ENCODE peak calls at places on chromosomes 2 and 18, in seven cellular contexts. Q, J, W, M, L, C and V are unnamed samples.

GRCh38 chr2:237306083-237306786 is 107.7 kb downstream of the COL6A3 start:
- DNase-seq in Q (no peak), J (no peak), W (peak), M (peak), L (no peak), C (peak), V (no peak)

GRCh38 chr2:217942731-217943335 is 60.0 kb downstream of the TNS1 start:
- DNase-seq in Q (no peak), J (peak), W (no peak), M (no peak), L (peak), C (no peak), V (no peak)

GRCh38 chr2:73415906-73416305 is 30.3 kb downstream of the ALMS1 start:
- DNase-seq in Q (no peak), J (no peak), W (no peak), M (peak), L (no peak), C (peak), V (no peak)

GRCh38 chr18:22391571-22392359 is 25.9 kb downstream of the CTAGE1 start:
- DNase-seq in Q (peak), J (no peak), W (peak), M (peak), L (no peak), C (peak), V (peak)

GRCh38 chr2:143907801-143908200 is 612.1 kb downstream of the ZEB2 start:
- DNase-seq in Q (no peak), J (no peak), W (no peak), M (peak), L (no peak), C (no peak), V (no peak)

GRCh38 chr2:144511945-144512344 is 8.0 kb downstream of the ZEB2 start:
- DNase-seq in Q (no peak), J (no peak), W (no peak), M (no peak), L (no peak), C (peak), V (no peak)

GRCh38 chr2:6186332-6187100 is 494.3 kb downstream of the SOX11 start:
- DNase-seq in Q (peak), J (no peak), W (peak), M (peak), L (no peak), C (peak), V (no peak)

GRCh38 chr18:35611518-35611917 is 30.0 kb downstream of the GALNT1 start:
- DNase-seq in Q (no peak), J (peak), W (no peak), M (no peak), L (no peak), C (peak), V (no peak)

GRCh38 chr2:241905716-241906376 is 36.3 kb downstream of the RTP5 start:
- DNase-seq in Q (no peak), J (no peak), W (peak), M (no peak), L (peak), C (no peak), V (peak)

GRCh38 chr2:165239230-165239629 is at the start of gene SCN2A:
- DNase-seq in Q (peak), J (no peak), W (no peak), M (peak), L (no peak), C (peak), V (no peak)

GRCh38 chr2:88853403-88853790 is 161.9 kb downstream of the RPIA start:
- DNase-seq in Q (no peak), J (no peak), W (no peak), M (no peak), L (no peak), C (no peak), V (no peak)

GRCh38 chr18:48997681-48997984 is 46.9 kb upstream of the SMAD7 start:
- DNase-seq in Q (no peak), J (no peak), W (peak), M (no peak), L (no peak), C (no peak), V (no peak)

GRCh38 chr18:54127759-54128378 is 96.6 kb downstream of the MBD2 start:
- DNase-seq in Q (peak), J (no peak), W (peak), M (peak), L (no peak), C (peak), V (peak)

GRCh38 chr2:104852161-104852689 is 1.7 kb upstream of the POU3F3 start:
- DNase-seq in Q (no peak), J (no peak), W (no peak), M (no peak), L (peak), C (peak), V (peak)

GRCh38 chr2:238720232-238720672 is 127.6 kb upstream of the TWIST2 start:
- DNase-seq in Q (peak), J (peak), W (no peak), M (peak), L (peak), C (peak), V (peak)

GRCh38 chr2:187575081-187576067 is 21.1 kb upstream of the TFPI start:
- DNase-seq in Q (no peak), J (no peak), W (no peak), M (peak), L (no peak), C (peak), V (no peak)

GRCh38 chr2:190409616-190410015 is 1.5 kb downstream of the MFSD6 start:
- DNase-seq in Q (no peak), J (no peak), W (no peak), M (no peak), L (no peak), C (no peak), V (peak)

GRCh38 chr2:108396845-108397244 is 19.1 kb downstream of the SULT1C4 start:
- DNase-seq in Q (no peak), J (no peak), W (peak), M (peak), L (no peak), C (no peak), V (no peak)